ENCODE peak calls at places on chromosomes 6 and 20, in five cellular contexts. One of them, this sample, is unnamed.

GRCh38 chr20:309841-310644 is 12.7 kb downstream of the ZCCHC3 start:
- DNase-seq in activated CD4-positive, alpha-beta T cell treated with anti-CD3 and anti-CD28 coated beads for 4 hours: peak
- DNase-seq in ELF-1: peak
- DNase-seq in fibroblast of the conjunctiva: peak
- DNase-seq in GM12865: peak
- DNase-seq in this sample: no peak

GRCh38 chr6:25172819-25173218 is 106.4 kb upstream of the CARMIL1 start:
- DNase-seq in activated CD4-positive, alpha-beta T cell treated with anti-CD3 and anti-CD28 coated beads for 4 hours: no peak
- DNase-seq in ELF-1: peak
- DNase-seq in fibroblast of the conjunctiva: peak
- DNase-seq in GM12865: no peak
- DNase-seq in this sample: no peak

GRCh38 chr6:166860392-166860791 is 96.0 kb downstream of the RNASET2 start:
- DNase-seq in activated CD4-positive, alpha-beta T cell treated with anti-CD3 and anti-CD28 coated beads for 4 hours: no peak
- DNase-seq in ELF-1: no peak
- DNase-seq in fibroblast of the conjunctiva: no peak
- DNase-seq in GM12865: no peak
- DNase-seq in this sample: no peak

GRCh38 chr20:16922834-16923233 is 174.7 kb downstream of the OTOR start:
- DNase-seq in activated CD4-positive, alpha-beta T cell treated with anti-CD3 and anti-CD28 coated beads for 4 hours: no peak
- DNase-seq in ELF-1: no peak
- DNase-seq in fibroblast of the conjunctiva: peak
- DNase-seq in GM12865: no peak
- DNase-seq in this sample: peak

GRCh38 chr20:58875111-58875510 is 22.6 kb downstream of the GNAS start:
- DNase-seq in activated CD4-positive, alpha-beta T cell treated with anti-CD3 and anti-CD28 coated beads for 4 hours: no peak
- DNase-seq in ELF-1: no peak
- DNase-seq in fibroblast of the conjunctiva: no peak
- DNase-seq in GM12865: no peak
- DNase-seq in this sample: no peak

GRCh38 chr6:131175559-131175958 is 40.3 kb downstream of the AKAP7 start:
- DNase-seq in activated CD4-positive, alpha-beta T cell treated with anti-CD3 and anti-CD28 coated beads for 4 hours: no peak
- DNase-seq in ELF-1: no peak
- DNase-seq in fibroblast of the conjunctiva: no peak
- DNase-seq in GM12865: no peak
- DNase-seq in this sample: no peak

GRCh38 chr6:17938885-17939284 is 48.5 kb downstream of the KIF13A start:
- DNase-seq in activated CD4-positive, alpha-beta T cell treated with anti-CD3 and anti-CD28 coated beads for 4 hours: no peak
- DNase-seq in ELF-1: no peak
- DNase-seq in fibroblast of the conjunctiva: peak
- DNase-seq in GM12865: no peak
- DNase-seq in this sample: no peak

GRCh38 chr20:59790388-59790787 is 143.0 kb downstream of the SYCP2 start:
- DNase-seq in activated CD4-positive, alpha-beta T cell treated with anti-CD3 and anti-CD28 coated beads for 4 hours: no peak
- DNase-seq in ELF-1: no peak
- DNase-seq in fibroblast of the conjunctiva: no peak
- DNase-seq in GM12865: no peak
- DNase-seq in this sample: no peak

GRCh38 chr6:69813508-69813907 is 16.7 kb upstream of the LMBRD1 start:
- DNase-seq in activated CD4-positive, alpha-beta T cell treated with anti-CD3 and anti-CD28 coated beads for 4 hours: no peak
- DNase-seq in ELF-1: no peak
- DNase-seq in fibroblast of the conjunctiva: no peak
- DNase-seq in GM12865: peak
- DNase-seq in this sample: no peak

GRCh38 chr6:90098025-90098474 is 198.6 kb downstream of the BACH2 start:
- DNase-seq in activated CD4-positive, alpha-beta T cell treated with anti-CD3 and anti-CD28 coated beads for 4 hours: no peak
- DNase-seq in ELF-1: no peak
- DNase-seq in fibroblast of the conjunctiva: peak
- DNase-seq in GM12865: no peak
- DNase-seq in this sample: no peak

GRCh38 chr20:3635346-3635745 is 27.9 kb downstream of the GFRA4 start:
- DNase-seq in activated CD4-positive, alpha-beta T cell treated with anti-CD3 and anti-CD28 coated beads for 4 hours: no peak
- DNase-seq in ELF-1: no peak
- DNase-seq in fibroblast of the conjunctiva: no peak
- DNase-seq in GM12865: no peak
- DNase-seq in this sample: no peak

GRCh38 chr20:57450419-57450818 is 59.2 kb downstream of the RBM38 start:
- DNase-seq in activated CD4-positive, alpha-beta T cell treated with anti-CD3 and anti-CD28 coated beads for 4 hours: no peak
- DNase-seq in ELF-1: no peak
- DNase-seq in fibroblast of the conjunctiva: no peak
- DNase-seq in GM12865: peak
- DNase-seq in this sample: no peak

GRCh38 chr20:58875541-58876134 is 23.1 kb downstream of the GNAS start:
- DNase-seq in activated CD4-positive, alpha-beta T cell treated with anti-CD3 and anti-CD28 coated beads for 4 hours: no peak
- DNase-seq in ELF-1: no peak
- DNase-seq in fibroblast of the conjunctiva: no peak
- DNase-seq in GM12865: no peak
- DNase-seq in this sample: no peak

GRCh38 chr20:19001177-19001576 is 187.6 kb downstream of the SCP2D1 start:
- DNase-seq in activated CD4-positive, alpha-beta T cell treated with anti-CD3 and anti-CD28 coated beads for 4 hours: no peak
- DNase-seq in ELF-1: no peak
- DNase-seq in fibroblast of the conjunctiva: no peak
- DNase-seq in GM12865: no peak
- DNase-seq in this sample: no peak

GRCh38 chr20:19974621-19975435 is 42.3 kb upstream of the NAA20 start:
- DNase-seq in activated CD4-positive, alpha-beta T cell treated with anti-CD3 and anti-CD28 coated beads for 4 hours: no peak
- DNase-seq in ELF-1: peak
- DNase-seq in fibroblast of the conjunctiva: peak
- DNase-seq in GM12865: no peak
- DNase-seq in this sample: no peak

GRCh38 chr20:63056236-63057132 is 49.7 kb upstream of the BHLHE23 start:
- DNase-seq in activated CD4-positive, alpha-beta T cell treated with anti-CD3 and anti-CD28 coated beads for 4 hours: peak
- DNase-seq in ELF-1: peak
- DNase-seq in fibroblast of the conjunctiva: no peak
- DNase-seq in GM12865: peak
- DNase-seq in this sample: no peak

GRCh38 chr6:7621761-7622160 is 31.8 kb downstream of the SNRNP48 start:
- DNase-seq in activated CD4-positive, alpha-beta T cell treated with anti-CD3 and anti-CD28 coated beads for 4 hours: no peak
- DNase-seq in ELF-1: no peak
- DNase-seq in fibroblast of the conjunctiva: peak
- DNase-seq in GM12865: no peak
- DNase-seq in this sample: no peak

GRCh38 chr20:58883243-58883691 is 30.8 kb downstream of the GNAS start:
- DNase-seq in activated CD4-positive, alpha-beta T cell treated with anti-CD3 and anti-CD28 coated beads for 4 hours: no peak
- DNase-seq in ELF-1: no peak
- DNase-seq in fibroblast of the conjunctiva: no peak
- DNase-seq in GM12865: no peak
- DNase-seq in this sample: no peak

GRCh38 chr20:62905536-62906117 is 20.7 kb downstream of the DIDO1 start:
- DNase-seq in activated CD4-positive, alpha-beta T cell treated with anti-CD3 and anti-CD28 coated beads for 4 hours: no peak
- DNase-seq in ELF-1: no peak
- DNase-seq in fibroblast of the conjunctiva: no peak
- DNase-seq in GM12865: no peak
- DNase-seq in this sample: no peak

GRCh38 chr20:52340036-52340634 is 148.6 kb upstream of the ZFP64 start:
- DNase-seq in activated CD4-positive, alpha-beta T cell treated with anti-CD3 and anti-CD28 coated beads for 4 hours: no peak
- DNase-seq in ELF-1: peak
- DNase-seq in fibroblast of the conjunctiva: no peak
- DNase-seq in GM12865: no peak
- DNase-seq in this sample: no peak

GRCh38 chr6:45677381-45677992 is 299.8 kb upstream of the SUPT3H start:
- DNase-seq in activated CD4-positive, alpha-beta T cell treated with anti-CD3 and anti-CD28 coated beads for 4 hours: peak
- DNase-seq in ELF-1: no peak
- DNase-seq in fibroblast of the conjunctiva: no peak
- DNase-seq in GM12865: peak
- DNase-seq in this sample: no peak

GRCh38 chr20:50519036-50519780 is 9.0 kb downstream of the PTPN1 start:
- DNase-seq in activated CD4-positive, alpha-beta T cell treated with anti-CD3 and anti-CD28 coated beads for 4 hours: no peak
- DNase-seq in ELF-1: no peak
- DNase-seq in fibroblast of the conjunctiva: no peak
- DNase-seq in GM12865: peak
- DNase-seq in this sample: no peak

GRCh38 chr20:39773380-39774000 is 811.3 kb downstream of the DHX35 start:
- DNase-seq in activated CD4-positive, alpha-beta T cell treated with anti-CD3 and anti-CD28 coated beads for 4 hours: no peak
- DNase-seq in ELF-1: no peak
- DNase-seq in fibroblast of the conjunctiva: no peak
- DNase-seq in GM12865: no peak
- DNase-seq in this sample: no peak

GRCh38 chr6:1612902-1613301 is 3.2 kb downstream of the FOXC1 start:
- DNase-seq in activated CD4-positive, alpha-beta T cell treated with anti-CD3 and anti-CD28 coated beads for 4 hours: no peak
- DNase-seq in ELF-1: no peak
- DNase-seq in fibroblast of the conjunctiva: no peak
- DNase-seq in GM12865: no peak
- DNase-seq in this sample: no peak

GRCh38 chr6:51024126-51024525 is 205.5 kb downstream of the TFAP2B start:
- DNase-seq in activated CD4-positive, alpha-beta T cell treated with anti-CD3 and anti-CD28 coated beads for 4 hours: no peak
- DNase-seq in ELF-1: no peak
- DNase-seq in fibroblast of the conjunctiva: no peak
- DNase-seq in GM12865: no peak
- DNase-seq in this sample: no peak

GRCh38 chr6:117449549-117450439 is 24.1 kb upstream of the ROS1 start:
- DNase-seq in activated CD4-positive, alpha-beta T cell treated with anti-CD3 and anti-CD28 coated beads for 4 hours: peak
- DNase-seq in ELF-1: peak
- DNase-seq in fibroblast of the conjunctiva: peak
- DNase-seq in GM12865: peak
- DNase-seq in this sample: peak

GRCh38 chr20:64151634-64152530 is 12.4 kb upstream of the MYT1 start:
- DNase-seq in activated CD4-positive, alpha-beta T cell treated with anti-CD3 and anti-CD28 coated beads for 4 hours: no peak
- DNase-seq in ELF-1: no peak
- DNase-seq in fibroblast of the conjunctiva: no peak
- DNase-seq in GM12865: no peak
- DNase-seq in this sample: no peak

GRCh38 chr6:53342210-53342609 is 6.5 kb downstream of the ELOVL5 start:
- DNase-seq in activated CD4-positive, alpha-beta T cell treated with anti-CD3 and anti-CD28 coated beads for 4 hours: no peak
- DNase-seq in ELF-1: no peak
- DNase-seq in fibroblast of the conjunctiva: no peak
- DNase-seq in GM12865: no peak
- DNase-seq in this sample: no peak

GRCh38 chr6:156601821-156602301 is 175.3 kb upstream of the ARID1B start:
- DNase-seq in activated CD4-positive, alpha-beta T cell treated with anti-CD3 and anti-CD28 coated beads for 4 hours: no peak
- DNase-seq in ELF-1: no peak
- DNase-seq in fibroblast of the conjunctiva: no peak
- DNase-seq in GM12865: peak
- DNase-seq in this sample: no peak

GRCh38 chr20:54515788-54516324 is 40.5 kb downstream of the DOK5 start:
- DNase-seq in activated CD4-positive, alpha-beta T cell treated with anti-CD3 and anti-CD28 coated beads for 4 hours: no peak
- DNase-seq in ELF-1: no peak
- DNase-seq in fibroblast of the conjunctiva: no peak
- DNase-seq in GM12865: no peak
- DNase-seq in this sample: no peak

GRCh38 chr6:604579-604978 is 52.3 kb downstream of the HUS1B start:
- DNase-seq in activated CD4-positive, alpha-beta T cell treated with anti-CD3 and anti-CD28 coated beads for 4 hours: no peak
- DNase-seq in ELF-1: no peak
- DNase-seq in fibroblast of the conjunctiva: no peak
- DNase-seq in GM12865: no peak
- DNase-seq in this sample: no peak

GRCh38 chr6:117317261-117317660 is 51.9 kb downstream of the VGLL2 start:
- DNase-seq in activated CD4-positive, alpha-beta T cell treated with anti-CD3 and anti-CD28 coated beads for 4 hours: no peak
- DNase-seq in ELF-1: peak
- DNase-seq in fibroblast of the conjunctiva: no peak
- DNase-seq in GM12865: peak
- DNase-seq in this sample: no peak

GRCh38 chr20:6140947-6141346 is 18.1 kb upstream of the FERMT1 start:
- DNase-seq in activated CD4-positive, alpha-beta T cell treated with anti-CD3 and anti-CD28 coated beads for 4 hours: no peak
- DNase-seq in ELF-1: peak
- DNase-seq in fibroblast of the conjunctiva: no peak
- DNase-seq in GM12865: peak
- DNase-seq in this sample: no peak

GRCh38 chr6:137342607-137343186 is 123.5 kb upstream of the IFNGR1 start:
- DNase-seq in activated CD4-positive, alpha-beta T cell treated with anti-CD3 and anti-CD28 coated beads for 4 hours: no peak
- DNase-seq in ELF-1: no peak
- DNase-seq in fibroblast of the conjunctiva: no peak
- DNase-seq in GM12865: no peak
- DNase-seq in this sample: no peak

GRCh38 chr6:136035378-136036070 is 184.0 kb downstream of the PDE7B start:
- DNase-seq in activated CD4-positive, alpha-beta T cell treated with anti-CD3 and anti-CD28 coated beads for 4 hours: no peak
- DNase-seq in ELF-1: no peak
- DNase-seq in fibroblast of the conjunctiva: no peak
- DNase-seq in GM12865: no peak
- DNase-seq in this sample: no peak

GRCh38 chr6:49772296-49772695 is 14.8 kb downstream of the PGK2 start:
- DNase-seq in activated CD4-positive, alpha-beta T cell treated with anti-CD3 and anti-CD28 coated beads for 4 hours: no peak
- DNase-seq in ELF-1: peak
- DNase-seq in fibroblast of the conjunctiva: no peak
- DNase-seq in GM12865: no peak
- DNase-seq in this sample: no peak

GRCh38 chr6:154579046-154579823 is 68.8 kb upstream of the CNKSR3 start:
- DNase-seq in activated CD4-positive, alpha-beta T cell treated with anti-CD3 and anti-CD28 coated beads for 4 hours: no peak
- DNase-seq in ELF-1: no peak
- DNase-seq in fibroblast of the conjunctiva: no peak
- DNase-seq in GM12865: no peak
- DNase-seq in this sample: no peak

GRCh38 chr6:73169633-73170032 is 55.7 kb downstream of the KHDC1L start:
- DNase-seq in activated CD4-positive, alpha-beta T cell treated with anti-CD3 and anti-CD28 coated beads for 4 hours: no peak
- DNase-seq in ELF-1: no peak
- DNase-seq in fibroblast of the conjunctiva: no peak
- DNase-seq in GM12865: no peak
- DNase-seq in this sample: no peak

GRCh38 chr6:69835414-69836179 is 30.8 kb upstream of the COL19A1 start:
- DNase-seq in activated CD4-positive, alpha-beta T cell treated with anti-CD3 and anti-CD28 coated beads for 4 hours: no peak
- DNase-seq in ELF-1: no peak
- DNase-seq in fibroblast of the conjunctiva: peak
- DNase-seq in GM12865: peak
- DNase-seq in this sample: peak